ENCODE peak calls at places on chromosomes 16 and 17, in seven cellular contexts. L is sigmoid colon, T is coronary artery, F is A549, R is kidney epithelial cell, N is endodermal cell, B is esophagus muscularis mucosa. V is an unnamed sample.
A peak's percentile ranks its signal among the peaks of the same experiment; 100 is the strongest.

GRCh38 chr17:7261377-7262191 is 694 bp downstream of the CLDN7 start:
- DNase-seq in B (no peak), F (no peak), N (peak; percentile 79), L (no peak), T (no peak), R (no peak), V (no peak)

GRCh38 chr16:31191697-31192428 is 10.7 kb downstream of the PYCARD start:
- DNase-seq in T (no peak), N (no peak), F (no peak), L (no peak), R (no peak), B (no peak), V (no peak)

GRCh38 chr17:43016216-43016615 is 6.0 kb downstream of the VAT1 start:
- DNase-seq in N (peak; percentile 45), R (no peak), F (no peak), T (no peak), B (no peak), L (no peak), V (no peak)

GRCh38 chr16:89346869-89347268 is 129.4 kb downstream of the ZNF778 start:
- DNase-seq in R (no peak), B (no peak), L (no peak), T (no peak), N (no peak), F (no peak), V (no peak)

GRCh38 chr16:77780378-77780837 is 8.0 kb upstream of the VAT1L start:
- DNase-seq in N (no peak), R (peak; percentile 79), F (peak; percentile 59), L (no peak), T (no peak), B (no peak), V (peak; percentile 60)

GRCh38 chr17:4573682-4574081 is 10.6 kb upstream of the SMTNL2 start:
- DNase-seq in R (no peak), N (no peak), T (no peak), L (no peak), B (no peak), F (peak; percentile 53), V (no peak)

GRCh38 chr16:85690469-85691064 is 1.8 kb upstream of the GINS2 start:
- DNase-seq in L (no peak), B (no peak), T (no peak), N (no peak), F (no peak), R (no peak), V (no peak)

GRCh38 chr16:81181013-81181720 is 57.3 kb upstream of the BCO1 start:
- DNase-seq in T (peak; percentile 83), R (peak; percentile 91), L (peak; percentile 94), B (peak; percentile 94), F (peak; percentile 93), N (peak; percentile 97), V (peak; percentile 84)

GRCh38 chr16:86991679-86992078 is 325.5 kb downstream of the C16orf95 start:
- DNase-seq in R (peak; percentile 44), L (peak; percentile 12), T (no peak), B (no peak), F (no peak), N (no peak), V (no peak)

GRCh38 chr16:72277749-72278148 is 105.8 kb upstream of the PMFBP1 start:
- DNase-seq in B (peak; percentile 62), L (no peak), T (no peak), R (no peak), N (no peak), F (no peak), V (no peak)

GRCh38 chr17:63039342-63039741 is 73.3 kb downstream of the TANC2 start:
- DNase-seq in B (no peak), F (peak; percentile 7), R (no peak), L (no peak), N (no peak), T (no peak), V (no peak)

GRCh38 chr17:64938925-64939474 is 19.7 kb upstream of the LRRC37A3 start:
- DNase-seq in L (no peak), N (peak; percentile 93), F (peak; percentile 66), T (no peak), B (no peak), R (no peak), V (no peak)

GRCh38 chr17:27327397-27327796 is 33.5 kb downstream of the WSB1 start:
- DNase-seq in T (peak; percentile 24), F (no peak), N (no peak), R (no peak), L (no peak), B (peak; percentile 29), V (no peak)

GRCh38 chr16:77660311-77660710 is 62.0 kb upstream of the NUDT7 start:
- DNase-seq in T (no peak), N (peak; percentile 63), B (no peak), L (no peak), F (peak; percentile 36), R (peak; percentile 16), V (peak; percentile 12)

GRCh38 chr17:61420745-61421398 is 21.2 kb downstream of the TBX2 start:
- DNase-seq in R (no peak), T (no peak), F (no peak), L (no peak), N (peak; percentile 23), B (peak; percentile 55), V (no peak)

GRCh38 chr16:72371307-72372081 is 199.5 kb upstream of the PMFBP1 start:
- DNase-seq in T (no peak), N (peak; percentile 91), R (peak; percentile 85), B (no peak), F (peak; percentile 21), L (no peak), V (peak; percentile 94)

GRCh38 chr17:70074236-70074830 is 692 bp upstream of the KCNJ16 start:
- DNase-seq in B (no peak), F (no peak), N (no peak), R (peak; percentile 64), T (no peak), L (no peak), V (peak; percentile 84)

GRCh38 chr16:84329849-84330684 is 35.4 kb downstream of the WFDC1 start:
- DNase-seq in N (peak; percentile 38), F (no peak), T (no peak), R (no peak), L (peak; percentile 53), B (no peak), V (no peak)

GRCh38 chr16:72635694-72636093 is 412.2 kb downstream of the ZFHX3 start:
- DNase-seq in L (no peak), T (no peak), R (no peak), F (no peak), B (no peak), N (no peak), V (no peak)

GRCh38 chr16:89118361-89119061 is 24.9 kb downstream of the ACSF3 start:
- DNase-seq in F (no peak), B (no peak), R (no peak), N (peak; percentile 67), T (no peak), L (no peak), V (no peak)

GRCh38 chr17:60390223-60390622 is 1.7 kb downstream of the USP32 start:
- DNase-seq in F (no peak), L (no peak), T (no peak), B (no peak), R (no peak), N (no peak), V (no peak)

GRCh38 chr16:57007530-57007929 is 18.2 kb downstream of the NLRC5 start:
- DNase-seq in N (no peak), F (no peak), B (no peak), T (no peak), L (no peak), R (no peak), V (no peak)

GRCh38 chr17:70523407-70523806 is 354.1 kb downstream of the KCNJ2 start:
- DNase-seq in R (no peak), L (no peak), T (no peak), N (no peak), F (no peak), B (no peak), V (no peak)

GRCh38 chr17:66378296-66378695 is 75.9 kb downstream of the PRKCA start:
- DNase-seq in L (no peak), T (no peak), N (no peak), F (no peak), B (no peak), R (no peak), V (no peak)

GRCh38 chr17:66386789-66387351 is 84.5 kb downstream of the PRKCA start:
- DNase-seq in L (no peak), B (no peak), N (no peak), T (no peak), F (peak; percentile 25), R (peak; percentile 54), V (peak; percentile 71)

GRCh38 chr17:66383353-66383752 is 80.9 kb downstream of the PRKCA start:
- DNase-seq in B (no peak), R (no peak), L (no peak), N (no peak), T (no peak), F (no peak), V (no peak)

GRCh38 chr17:66379539-66379938 is 77.1 kb downstream of the PRKCA start:
- DNase-seq in N (no peak), R (no peak), B (no peak), L (no peak), F (no peak), T (no peak), V (no peak)

DNA sequence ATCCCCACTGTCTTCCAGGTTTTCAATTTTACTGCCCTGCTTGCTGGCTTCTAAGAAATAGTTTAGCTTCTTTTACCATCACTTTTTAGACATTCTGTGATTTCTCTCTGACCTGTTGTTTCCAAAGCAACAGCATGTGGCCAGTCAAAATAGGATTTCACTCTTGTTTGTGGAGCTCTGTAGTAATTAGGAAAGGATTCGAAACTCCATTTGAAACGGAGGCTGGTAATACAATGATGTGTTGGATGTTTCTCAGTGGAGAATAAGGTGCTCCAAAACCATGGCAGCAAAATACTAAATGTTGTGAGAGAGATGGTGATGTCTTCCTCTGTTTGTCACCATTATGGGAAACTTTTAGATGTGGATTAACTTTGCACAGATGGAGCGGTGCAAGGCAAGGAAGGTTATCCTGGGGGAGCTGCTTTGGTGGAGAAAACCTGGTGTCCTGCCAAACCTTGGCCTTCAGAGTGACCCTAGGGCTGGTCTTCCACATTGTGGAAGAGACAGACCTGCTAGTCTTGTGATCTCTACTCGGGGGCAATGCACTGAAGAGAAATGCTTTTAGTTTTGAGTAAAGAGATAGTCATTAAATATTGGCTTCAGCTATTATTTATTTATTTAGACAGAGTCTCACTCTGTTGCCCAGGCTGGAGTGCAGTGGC is 79.4 kb downstream of the PRKCA start:
- DNase-seq in N (no peak), B (no peak), L (no peak), R (no peak), F (no peak), T (no peak), V (no peak)
- H3K4me3 ChIP-seq in N (no peak overlapping the region), B (no peak overlapping the region), L (no peak overlapping the region), R (no peak overlapping the region), F (no peak overlapping the region), T (no peak overlapping the region), V (no peak overlapping the region)

GRCh38 chr17:9905078-9905415 is at the start of gene RCVRN:
- DNase-seq in B (no peak), T (no peak), N (no peak), L (no peak), F (no peak), R (no peak), V (no peak)
- H3K4me3 ChIP-seq in B (no peak within 1 kb of the TSS), T (no peak within 1 kb of the TSS), N (no peak within 1 kb of the TSS), L (no peak within 1 kb of the TSS), F (no peak within 1 kb of the TSS), R (no peak within 1 kb of the TSS), V (no peak within 1 kb of the TSS)

GRCh38 chr17:16989953-16990860 is 18.3 kb upstream of the TNFRSF13B start:
- DNase-seq in N (peak; percentile 61), L (peak; percentile 45), T (no peak), B (no peak), R (no peak), F (no peak), V (no peak)
- H3K4me3 ChIP-seq in N (no peak overlapping the region), L (no peak overlapping the region), T (no peak overlapping the region), B (no peak overlapping the region), R (no peak overlapping the region), F (no peak overlapping the region), V (no peak overlapping the region)

GRCh38 chr17:998111-998510 is 1.2 kb downstream of the TIMM22 start:
- DNase-seq in T (no peak), R (no peak), N (no peak), B (no peak), F (no peak), L (no peak), V (no peak)
- H3K4me3 ChIP-seq in T (peak overlapping the region; percentile 81), R (peak overlapping the region; percentile 100), N (peak overlapping the region; percentile 94), B (peak overlapping the region; percentile 95), F (peak overlapping the region; percentile 88), L (peak overlapping the region; percentile 61), V (peak overlapping the region; percentile 95)

V was measured in epithelial cell of proximal tubule.